ENCODE peak calls at places on chromosomes 16 and 17, in eight cellular contexts. D is prostate gland, A is epithelial cell of esophagus, B is ovary, Q is ascending aorta, M is upper lobe of left lung, U is hepatocyte, Z is A549. I is an unnamed sample.

GRCh38 chr17:65029605-65030308 is 26.8 kb downstream of the GNA13 start:
- DNase-seq in A (no peak), Z (no peak), B (no peak), Q (no peak), D (no peak), M (no peak), U (no peak), I (no peak)

GRCh38 chr16:56426585-56426984 is 1.2 kb upstream of the AMFR start:
- DNase-seq in B (no peak), D (no peak), Z (no peak), M (no peak), U (no peak), Q (no peak), A (peak), I (peak)

GRCh38 chr17:64355536-64356303 is 34.9 kb downstream of the PECAM1 start:
- DNase-seq in Q (no peak), D (no peak), M (no peak), Z (no peak), A (no peak), B (peak), U (no peak), I (peak)

GRCh38 chr17:69608808-69609494 is 194.5 kb downstream of the MAP2K6 start:
- DNase-seq in Z (no peak), U (peak), D (no peak), M (no peak), B (no peak), Q (peak), A (peak), I (peak)

GRCh38 chr17:39210093-39210434 is 10.0 kb downstream of the RPL19 start:
- DNase-seq in B (no peak), A (no peak), U (no peak), D (no peak), Q (no peak), Z (no peak), M (no peak), I (no peak)

GRCh38 chr16:22050963-22051362 is 41.4 kb upstream of the VWA3A start:
- DNase-seq in Z (no peak), M (no peak), Q (no peak), D (no peak), A (peak), B (no peak), U (no peak), I (no peak)

GRCh38 chr16:89123831-89124100 is 30.1 kb downstream of the ACSF3 start:
- DNase-seq in U (no peak), M (no peak), Z (no peak), Q (no peak), D (no peak), A (no peak), B (no peak), I (no peak)

GRCh38 chr16:29988346-29989075 is 6.9 kb downstream of the HIRIP3 start:
- DNase-seq in M (no peak), A (no peak), Q (no peak), B (no peak), U (no peak), Z (no peak), D (no peak), I (no peak)

GRCh38 chr16:75000481-75001081 is 1.8 kb downstream of the ZNRF1 start:
- DNase-seq in D (no peak), Z (no peak), Q (peak), M (no peak), B (no peak), A (peak), U (peak), I (no peak)

GRCh38 chr16:65281636-65282035 is 159.8 kb upstream of the CDH11 start:
- DNase-seq in U (no peak), M (no peak), B (no peak), D (no peak), A (no peak), Z (no peak), Q (no peak), I (no peak)

GRCh38 chr17:72409405-72410002 is 288.7 kb downstream of the SOX9 start:
- DNase-seq in D (no peak), M (no peak), Z (no peak), U (no peak), A (no peak), Q (no peak), B (no peak), I (no peak)

GRCh38 chr16:85104821-85105391 is 7.4 kb downstream of the CIBAR2 start:
- DNase-seq in M (peak), B (no peak), Z (no peak), D (no peak), U (no peak), Q (no peak), A (peak), I (no peak)

GRCh38 chr17:79483842-79484241 is 127.0 kb downstream of the RBFOX3 start:
- DNase-seq in Q (no peak), B (no peak), D (no peak), A (no peak), Z (no peak), M (no peak), U (no peak), I (no peak)

GRCh38 chr17:68733241-68734176 is 132.3 kb upstream of the FAM20A start:
- DNase-seq in B (peak), Z (no peak), D (no peak), M (no peak), A (peak), U (peak), Q (no peak), I (peak)

GRCh38 chr17:11506635-11507034 is 91.6 kb upstream of the DNAH9 start:
- DNase-seq in B (no peak), M (no peak), Z (no peak), D (no peak), A (peak), U (peak), Q (no peak), I (no peak)

GRCh38 chr17:15233971-15234370 is 31.2 kb downstream of the PMP22 start:
- DNase-seq in Q (no peak), M (no peak), B (no peak), U (no peak), Z (no peak), D (no peak), A (no peak), I (no peak)

GRCh38 chr17:520447-521167 is 168.0 kb upstream of the RPH3AL start:
- DNase-seq in D (no peak), Z (no peak), M (peak), Q (no peak), U (no peak), B (no peak), A (no peak), I (no peak)

GRCh38 chr17:14323522-14323981 is 22.7 kb downstream of the HS3ST3B1 start:
- DNase-seq in U (no peak), M (no peak), Q (no peak), B (no peak), D (no peak), Z (no peak), A (no peak), I (no peak)

GRCh38 chr17:31581022-31581483 is 189.6 kb downstream of the RAB11FIP4 start:
- DNase-seq in B (peak), A (peak), U (no peak), D (peak), M (peak), Q (peak), Z (no peak), I (peak)
- H3K4me3 ChIP-seq in B (no peak), A (no peak), U (no peak), D (no peak), M (peak), Q (no peak), Z (no peak), I (no peak)

GRCh38 chr16:57638381-57638780 is 10.0 kb downstream of the ADGRG1 start:
- DNase-seq in U (no peak), B (no peak), A (no peak), M (no peak), D (no peak), Z (no peak), Q (no peak), I (no peak)

GRCh38 chr16:57640185-57640584 is 11.8 kb downstream of the ADGRG1 start:
- DNase-seq in A (no peak), M (no peak), D (no peak), Q (no peak), U (no peak), Z (no peak), B (no peak), I (no peak)

GRCh38 chr16:57639172-57639571 is 10.7 kb downstream of the ADGRG1 start:
- DNase-seq in U (peak), M (no peak), Z (no peak), B (no peak), D (peak), Q (no peak), A (no peak), I (no peak)

GRCh38 chr16:57642368-57643135 is 14.1 kb downstream of the ADGRG1 start:
- DNase-seq in Q (no peak), B (no peak), D (no peak), Z (no peak), U (no peak), A (peak), M (no peak), I (no peak)

DNA sequence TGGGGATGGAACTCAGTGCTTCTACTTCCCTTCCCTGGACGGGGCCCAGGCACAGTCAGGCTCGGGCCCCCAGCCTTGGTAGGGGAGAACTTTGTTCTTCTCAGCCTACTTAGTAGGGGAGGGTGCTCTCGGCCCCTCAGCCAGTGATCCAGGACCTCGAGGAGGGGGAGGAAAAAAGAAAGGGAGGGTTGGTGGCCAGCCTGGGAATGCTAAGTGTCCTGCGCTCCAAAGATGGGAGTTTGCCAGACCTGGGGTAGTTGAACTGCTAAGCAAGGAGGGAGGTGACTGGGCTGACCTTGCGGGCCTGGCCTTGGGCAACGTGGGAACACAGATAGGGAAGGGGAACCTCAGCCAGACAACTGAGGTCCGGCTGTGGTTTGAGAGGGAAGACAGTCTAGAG is 12.2 kb downstream of the ADGRG1 start:
- DNase-seq in B (no peak), M (no peak), Q (no peak), Z (no peak), U (no peak), A (no peak), D (no peak), I (no peak)
- TF ChIP-seq CTCF in B (no peak), M (no peak), Q (no peak), Z (no peak), U (no peak), A (no peak), D (no peak), I (no peak)

GRCh38 chr17:40560592-40561293 is 4.5 kb downstream of the CCR7 start:
- DNase-seq in M (no peak), B (no peak), Z (no peak), Q (peak), D (no peak), A (peak), U (peak), I (peak)
- H3K4me3 ChIP-seq in M (peak), B (no peak), Z (no peak), Q (no peak), D (no peak), A (no peak), U (no peak), I (no peak)

DNA sequence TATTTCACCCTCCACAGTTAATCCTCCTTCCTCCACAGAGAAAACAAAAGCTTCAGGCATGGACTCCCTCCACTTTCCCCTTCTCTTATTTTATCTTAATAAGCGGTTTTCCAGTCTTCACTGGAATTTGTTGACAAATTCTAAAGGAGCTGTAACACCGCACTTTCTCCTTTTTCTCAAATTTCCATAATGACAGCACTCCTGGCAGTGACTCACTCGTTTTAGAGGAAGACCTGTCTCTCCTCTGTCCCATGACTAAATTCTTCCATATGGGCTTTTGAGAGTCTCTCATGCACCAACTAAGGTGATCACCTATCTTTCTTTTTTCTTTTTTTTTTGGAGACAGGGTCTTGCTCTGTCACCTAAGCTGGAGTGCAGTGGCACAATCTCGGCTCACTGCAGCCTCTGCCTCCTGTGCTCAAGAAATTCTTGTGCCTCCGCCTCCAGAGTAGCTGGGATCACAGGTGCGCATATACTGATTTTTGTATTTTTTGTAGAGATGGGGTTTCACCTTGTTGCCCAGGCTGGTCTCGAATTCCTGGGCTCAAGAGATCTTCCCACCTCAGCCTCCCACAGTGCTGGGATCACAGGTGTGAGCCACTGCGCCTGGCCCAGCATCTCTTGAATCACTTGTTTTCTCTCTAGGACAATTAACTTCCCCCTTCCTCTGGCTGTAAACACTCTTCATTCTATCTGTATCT is 7.7 kb downstream of the ITGAM start:
- DNase-seq in A (peak), D (no peak), M (no peak), U (no peak), Q (no peak), Z (no peak), B (no peak), I (no peak)
- TF ChIP-seq CTCF in A (no peak), D (no peak), M (no peak), U (no peak), Q (no peak), Z (no peak), B (no peak), I (no peak)

GRCh38 chr16:49703494-49703893 is 152.4 kb downstream of the ZNF423 start:
- DNase-seq in B (no peak), Q (no peak), Z (no peak), U (no peak), M (no peak), A (no peak), D (no peak), I (no peak)

GRCh38 chr16:49700222-49700927 is 155.5 kb downstream of the ZNF423 start:
- DNase-seq in Z (no peak), A (no peak), U (peak), B (peak), Q (peak), M (no peak), D (no peak), I (peak)

GRCh38 chr16:49700928-49701685 is 154.8 kb downstream of the ZNF423 start:
- DNase-seq in Z (no peak), M (no peak), U (no peak), Q (no peak), A (no peak), B (no peak), D (no peak), I (no peak)

GRCh38 chr16:49699718-49700117 is 156.2 kb downstream of the ZNF423 start:
- DNase-seq in Q (no peak), B (no peak), M (no peak), A (no peak), Z (no peak), D (no peak), U (no peak), I (no peak)

DNA sequence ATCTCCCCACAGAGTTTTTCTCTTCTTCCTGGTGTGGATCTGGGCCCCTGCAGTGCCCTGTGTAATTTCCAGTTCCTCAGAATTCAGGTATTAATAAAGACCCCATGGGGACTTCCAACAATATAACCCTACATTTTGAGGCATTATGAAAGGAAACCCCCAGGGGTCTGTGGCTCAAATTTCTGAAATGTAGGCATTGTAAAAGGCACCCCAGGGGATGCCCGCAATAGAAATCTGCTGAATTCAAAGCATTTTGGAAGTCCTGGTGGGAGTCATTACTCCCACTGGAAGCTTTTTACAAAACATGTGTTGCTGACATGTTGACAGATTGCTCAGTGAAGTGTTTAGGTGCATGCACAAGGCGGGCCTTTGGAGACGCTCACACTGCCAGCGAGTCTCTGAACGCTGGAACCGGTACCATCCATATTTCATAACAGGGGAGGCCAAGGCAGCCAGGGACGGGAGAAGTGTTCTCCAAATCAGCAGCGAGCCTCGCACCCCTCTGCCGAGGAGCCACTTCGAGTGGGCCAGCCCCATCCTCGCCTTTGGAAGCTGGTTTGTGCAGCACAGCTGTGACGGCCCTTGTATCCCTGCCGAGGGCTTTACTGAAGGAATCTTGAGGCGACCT is 153.9 kb downstream of the ZNF423 start:
- DNase-seq in A (no peak), Q (peak), U (peak), D (peak), Z (no peak), M (peak), B (peak), I (peak)
- H3K4me3 ChIP-seq in A (no peak), Q (no peak), U (no peak), D (no peak), Z (no peak), M (no peak), B (no peak), I (no peak)

DNA sequence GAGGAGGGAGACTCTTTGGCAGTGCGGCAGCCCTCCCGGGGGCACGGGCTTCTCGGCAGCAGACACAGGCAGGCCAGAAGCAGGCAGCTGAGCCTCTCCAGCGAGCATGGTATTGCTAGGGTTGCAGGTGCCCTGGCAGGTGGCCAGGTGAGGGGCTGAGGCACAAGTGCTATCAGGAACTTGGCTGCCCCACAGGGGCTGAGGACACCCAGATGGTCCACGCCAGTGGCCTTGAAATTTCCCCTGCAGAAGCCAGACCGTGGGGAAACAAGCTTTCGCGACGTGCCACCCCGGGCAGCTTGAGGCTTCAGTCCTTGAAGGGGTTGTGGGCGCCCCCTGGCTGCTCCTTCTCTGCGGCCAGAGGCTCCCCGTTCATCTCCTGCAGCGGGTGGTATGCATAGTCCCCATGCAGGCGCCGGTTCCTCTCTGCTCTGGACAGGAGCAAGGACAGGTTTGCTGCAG is 8.5 kb downstream of the NAGPA start:
- DNase-seq in A (no peak), M (no peak), B (peak), Z (peak), Q (no peak), D (no peak), U (no peak), I (no peak)
- TF ChIP-seq CTCF in A (no peak), M (no peak), B (no peak), Z (peak), Q (peak), D (no peak), U (peak), I (no peak)

GRCh38 chr17:48719642-48720262 is 2.6 kb downstream of the PRAC1 start:
- DNase-seq in Q (no peak), U (no peak), A (no peak), Z (no peak), B (no peak), M (no peak), D (peak), I (no peak)
- H3K4me3 ChIP-seq in Q (no peak), U (no peak), A (no peak), Z (no peak), B (no peak), M (no peak), D (peak), I (no peak)

GRCh38 chr16:60681014-60681413 is 1355.2 kb downstream of the CDH8 start:
- DNase-seq in Z (no peak), M (no peak), Q (no peak), B (no peak), A (no peak), D (no peak), U (no peak), I (no peak)
- TF ChIP-seq CTCF in Z (no peak), M (no peak), Q (no peak), B (no peak), A (no peak), D (no peak), U (no peak), I (no peak)

DNA sequence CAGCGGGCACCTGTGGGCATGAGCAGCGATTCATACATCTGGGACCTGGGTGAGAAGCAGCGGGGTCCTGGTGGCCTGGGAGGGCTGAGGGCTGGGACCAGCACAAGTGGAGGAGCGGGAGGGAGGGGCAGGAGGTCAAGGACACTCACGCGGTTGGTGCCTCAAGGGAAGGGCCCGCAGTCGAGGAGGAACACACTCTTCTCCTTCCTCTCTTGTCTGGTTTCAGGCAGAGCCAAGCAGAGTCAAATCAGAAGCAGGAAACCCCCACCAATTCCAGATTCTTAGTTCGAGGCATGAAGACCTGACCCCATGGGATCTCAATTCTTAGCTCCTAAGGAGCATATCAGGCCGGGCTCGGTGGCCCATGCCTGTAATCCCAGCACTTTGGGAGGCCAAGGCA is 15.7 kb downstream of the DNAI2 start:
- DNase-seq in Q (no peak), A (no peak), U (no peak), D (no peak), M (no peak), Z (no peak), B (no peak), I (no peak)
- H3K4me3 ChIP-seq in Q (no peak), A (no peak), U (no peak), D (no peak), M (no peak), Z (no peak), B (no peak), I (no peak)

GRCh38 chr17:77373298-77374169 is 232.8 kb downstream of the SEC14L1 start:
- DNase-seq in M (no peak), Q (no peak), A (no peak), B (peak), D (no peak), Z (no peak), U (peak), I (no peak)
- TF ChIP-seq CTCF in M (no peak), Q (no peak), A (no peak), B (peak), D (no peak), Z (no peak), U (no peak), I (no peak)

I was measured in fibroblast of mammary gland.